ENCODE peak calls at places on chromosomes 6 and 20, in five cellular contexts. One of them, this sample, is unnamed.

GRCh38 chr6:146444195-146444594 is 99.4 kb upstream of the RAB32 start:
- DNase-seq in esophagus squamous epithelium: no peak
- DNase-seq in upper lobe of left lung: no peak
- DNase-seq in RWPE1: no peak
- DNase-seq in pancreas: no peak
- DNase-seq in this sample: no peak

GRCh38 chr20:15616626-15617025 is 956.6 kb downstream of the KIF16B start:
- DNase-seq in RWPE1: no peak
- DNase-seq in esophagus squamous epithelium: no peak
- DNase-seq in pancreas: no peak
- DNase-seq in upper lobe of left lung: no peak
- DNase-seq in this sample: no peak

GRCh38 chr6:90284236-90284744 is 12.4 kb downstream of the BACH2 start:
- DNase-seq in esophagus squamous epithelium: no peak
- DNase-seq in RWPE1: peak
- DNase-seq in upper lobe of left lung: no peak
- DNase-seq in pancreas: no peak
- DNase-seq in this sample: no peak

GRCh38 chr6:122059918-122060317 is 339.5 kb upstream of the HSF2 start:
- DNase-seq in RWPE1: no peak
- DNase-seq in esophagus squamous epithelium: no peak
- DNase-seq in upper lobe of left lung: no peak
- DNase-seq in pancreas: no peak
- DNase-seq in this sample: no peak

GRCh38 chr6:152575621-152576150 is 61.5 kb downstream of the SYNE1 start:
- DNase-seq in RWPE1: peak
- DNase-seq in upper lobe of left lung: peak
- DNase-seq in pancreas: no peak
- DNase-seq in esophagus squamous epithelium: no peak
- DNase-seq in this sample: no peak

GRCh38 chr6:107068691-107069630 is 41.0 kb downstream of the MTRES1 start:
- DNase-seq in pancreas: no peak
- DNase-seq in upper lobe of left lung: no peak
- DNase-seq in RWPE1: no peak
- DNase-seq in esophagus squamous epithelium: no peak
- DNase-seq in this sample: no peak

GRCh38 chr6:116616757-116617093 is 446 bp downstream of the RSPH4A start:
- DNase-seq in pancreas: no peak
- DNase-seq in RWPE1: peak
- DNase-seq in esophagus squamous epithelium: no peak
- DNase-seq in upper lobe of left lung: no peak
- DNase-seq in this sample: peak

GRCh38 chr6:17930321-17930993 is 57.0 kb downstream of the KIF13A start:
- DNase-seq in esophagus squamous epithelium: no peak
- DNase-seq in RWPE1: no peak
- DNase-seq in upper lobe of left lung: no peak
- DNase-seq in pancreas: no peak
- DNase-seq in this sample: no peak

GRCh38 chr6:169592558-169592957 is 109.3 kb downstream of the WDR27 start:
- DNase-seq in esophagus squamous epithelium: no peak
- DNase-seq in RWPE1: no peak
- DNase-seq in pancreas: no peak
- DNase-seq in upper lobe of left lung: no peak
- DNase-seq in this sample: no peak

GRCh38 chr6:168319279-168320051 is at the start of gene DACT2:
- DNase-seq in RWPE1: no peak
- DNase-seq in esophagus squamous epithelium: no peak
- DNase-seq in upper lobe of left lung: no peak
- DNase-seq in pancreas: peak
- DNase-seq in this sample: no peak

GRCh38 chr20:8646026-8646425 is 422.9 kb upstream of the PLCB4 start:
- DNase-seq in pancreas: no peak
- DNase-seq in RWPE1: peak
- DNase-seq in upper lobe of left lung: no peak
- DNase-seq in esophagus squamous epithelium: no peak
- DNase-seq in this sample: no peak

GRCh38 chr6:6806793-6807518 is 218.4 kb downstream of the LY86 start:
- DNase-seq in RWPE1: no peak
- DNase-seq in upper lobe of left lung: peak
- DNase-seq in esophagus squamous epithelium: no peak
- DNase-seq in pancreas: no peak
- DNase-seq in this sample: no peak

GRCh38 chr20:47878601-47879004 is 93.3 kb upstream of the SULF2 start:
- DNase-seq in RWPE1: no peak
- DNase-seq in upper lobe of left lung: no peak
- DNase-seq in esophagus squamous epithelium: no peak
- DNase-seq in pancreas: no peak
- DNase-seq in this sample: no peak

GRCh38 chr6:33599413-33599911 is 19.4 kb upstream of the BAK1 start:
- DNase-seq in upper lobe of left lung: no peak
- DNase-seq in esophagus squamous epithelium: no peak
- DNase-seq in RWPE1: peak
- DNase-seq in pancreas: no peak
- DNase-seq in this sample: no peak

GRCh38 chr6:72245565-72245964 is 359.2 kb downstream of the RIMS1 start:
- DNase-seq in pancreas: no peak
- DNase-seq in upper lobe of left lung: no peak
- DNase-seq in RWPE1: no peak
- DNase-seq in esophagus squamous epithelium: no peak
- DNase-seq in this sample: no peak

GRCh38 chr6:18048953-18049630 is 61.7 kb upstream of the KIF13A start:
- DNase-seq in esophagus squamous epithelium: no peak
- DNase-seq in RWPE1: no peak
- DNase-seq in upper lobe of left lung: no peak
- DNase-seq in pancreas: no peak
- DNase-seq in this sample: no peak

GRCh38 chr6:116111552-116112528 is 11.2 kb downstream of the NT5DC1 start:
- DNase-seq in esophagus squamous epithelium: no peak
- DNase-seq in upper lobe of left lung: no peak
- DNase-seq in pancreas: no peak
- DNase-seq in RWPE1: no peak
- DNase-seq in this sample: no peak

GRCh38 chr20:10855031-10855430 is 181.2 kb upstream of the JAG1 start:
- DNase-seq in pancreas: no peak
- DNase-seq in esophagus squamous epithelium: no peak
- DNase-seq in RWPE1: no peak
- DNase-seq in upper lobe of left lung: no peak
- DNase-seq in this sample: no peak

GRCh38 chr20:23048283-23049200 is 930 bp downstream of the THBD start:
- DNase-seq in upper lobe of left lung: peak
- DNase-seq in pancreas: peak
- DNase-seq in esophagus squamous epithelium: no peak
- DNase-seq in RWPE1: peak
- DNase-seq in this sample: no peak

GRCh38 chr6:73343164-73343563 is 10.9 kb downstream of the DPPA5 start:
- DNase-seq in RWPE1: no peak
- DNase-seq in upper lobe of left lung: no peak
- DNase-seq in pancreas: no peak
- DNase-seq in esophagus squamous epithelium: no peak
- DNase-seq in this sample: no peak

GRCh38 chr6:150598858-150599198 is 857 bp upstream of the PLEKHG1 start:
- DNase-seq in pancreas: no peak
- DNase-seq in esophagus squamous epithelium: no peak
- DNase-seq in RWPE1: no peak
- DNase-seq in upper lobe of left lung: no peak
- DNase-seq in this sample: no peak

GRCh38 chr6:155026366-155027045 is 31.4 kb downstream of the TIAM2 start:
- DNase-seq in esophagus squamous epithelium: no peak
- DNase-seq in upper lobe of left lung: no peak
- DNase-seq in pancreas: no peak
- DNase-seq in RWPE1: peak
- DNase-seq in this sample: no peak

GRCh38 chr6:31532644-31533454 is 4.1 kb downstream of the MCCD1 start:
- DNase-seq in pancreas: no peak
- DNase-seq in esophagus squamous epithelium: no peak
- DNase-seq in RWPE1: no peak
- DNase-seq in upper lobe of left lung: no peak
- DNase-seq in this sample: no peak

GRCh38 chr6:137489410-137490371 is 4.5 kb downstream of the OLIG3 start:
- DNase-seq in upper lobe of left lung: peak
- DNase-seq in RWPE1: no peak
- DNase-seq in esophagus squamous epithelium: no peak
- DNase-seq in pancreas: no peak
- DNase-seq in this sample: no peak

GRCh38 chr6:168388641-168389633 is 52.0 kb upstream of the SMOC2 start:
- DNase-seq in upper lobe of left lung: no peak
- DNase-seq in esophagus squamous epithelium: no peak
- DNase-seq in RWPE1: no peak
- DNase-seq in pancreas: peak
- DNase-seq in this sample: no peak

GRCh38 chr6:29478740-29479139 is 9.0 kb downstream of the MAS1L start:
- DNase-seq in upper lobe of left lung: no peak
- DNase-seq in pancreas: no peak
- DNase-seq in RWPE1: no peak
- DNase-seq in esophagus squamous epithelium: no peak
- DNase-seq in this sample: no peak

GRCh38 chr6:29483186-29483585 is 4.6 kb downstream of the MAS1L start:
- DNase-seq in upper lobe of left lung: no peak
- DNase-seq in pancreas: no peak
- DNase-seq in RWPE1: no peak
- DNase-seq in esophagus squamous epithelium: no peak
- DNase-seq in this sample: no peak

GRCh38 chr6:29479560-29479959 is 8.2 kb downstream of the MAS1L start:
- DNase-seq in esophagus squamous epithelium: no peak
- DNase-seq in upper lobe of left lung: no peak
- DNase-seq in pancreas: no peak
- DNase-seq in RWPE1: no peak
- DNase-seq in this sample: no peak

GRCh38 chr6:29487660-29488059 is at the start of gene MAS1L:
- DNase-seq in esophagus squamous epithelium: no peak
- DNase-seq in pancreas: no peak
- DNase-seq in RWPE1: no peak
- DNase-seq in upper lobe of left lung: no peak
- DNase-seq in this sample: no peak

DNA sequence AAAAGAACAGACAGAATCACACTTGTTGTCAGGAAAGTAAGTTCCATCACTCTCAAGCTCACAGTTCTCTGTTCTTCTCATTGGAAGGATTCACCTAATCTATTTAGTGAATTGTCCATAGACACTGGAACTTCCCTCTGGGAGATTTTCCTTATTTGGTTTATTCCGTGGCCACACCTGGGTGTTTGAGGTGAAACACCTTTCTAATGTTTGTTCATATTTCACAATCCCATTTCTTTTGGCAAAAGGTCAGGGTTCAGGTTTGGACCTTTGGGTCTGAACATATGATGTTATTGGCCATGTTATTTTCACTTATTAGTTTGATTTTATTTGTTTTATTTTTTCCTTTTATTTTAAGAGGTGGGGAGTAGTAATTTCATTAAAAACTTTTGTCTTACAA is 4.0 kb downstream of the MAS1L start:
- DNase-seq in pancreas: no peak
- DNase-seq in upper lobe of left lung: no peak
- DNase-seq in RWPE1: no peak
- DNase-seq in esophagus squamous epithelium: no peak
- DNase-seq in this sample: no peak
- TF ChIP-seq CTCF in pancreas: no peak
- TF ChIP-seq CTCF in upper lobe of left lung: no peak
- TF ChIP-seq CTCF in RWPE1: no peak
- TF ChIP-seq CTCF in esophagus squamous epithelium: no peak
- TF ChIP-seq CTCF in this sample: no peak

GRCh38 chr6:148999921-149000589 is 253.2 kb downstream of the UST start:
- DNase-seq in esophagus squamous epithelium: no peak
- DNase-seq in upper lobe of left lung: peak
- DNase-seq in pancreas: no peak
- DNase-seq in RWPE1: peak
- DNase-seq in this sample: no peak

GRCh38 chr6:149004664-149005063 is 257.8 kb downstream of the UST start:
- DNase-seq in RWPE1: no peak
- DNase-seq in esophagus squamous epithelium: no peak
- DNase-seq in upper lobe of left lung: no peak
- DNase-seq in pancreas: no peak
- DNase-seq in this sample: no peak

GRCh38 chr6:149001422-149001821 is 254.6 kb downstream of the UST start:
- DNase-seq in RWPE1: no peak
- DNase-seq in pancreas: no peak
- DNase-seq in upper lobe of left lung: no peak
- DNase-seq in esophagus squamous epithelium: no peak
- DNase-seq in this sample: no peak

GRCh38 chr6:148999501-148999900 is 252.7 kb downstream of the UST start:
- DNase-seq in pancreas: no peak
- DNase-seq in upper lobe of left lung: no peak
- DNase-seq in esophagus squamous epithelium: no peak
- DNase-seq in RWPE1: peak
- DNase-seq in this sample: no peak

GRCh38 chr6:149003560-149003959 is 256.7 kb downstream of the UST start:
- DNase-seq in esophagus squamous epithelium: no peak
- DNase-seq in upper lobe of left lung: no peak
- DNase-seq in RWPE1: no peak
- DNase-seq in pancreas: no peak
- DNase-seq in this sample: no peak
- TF ChIP-seq CTCF in esophagus squamous epithelium: no peak
- TF ChIP-seq CTCF in upper lobe of left lung: no peak
- TF ChIP-seq CTCF in RWPE1: no peak
- TF ChIP-seq CTCF in pancreas: no peak
- TF ChIP-seq CTCF in this sample: no peak

GRCh38 chr20:46252352-46253091 is 55.8 kb downstream of the CDH22 start:
- DNase-seq in esophagus squamous epithelium: no peak
- DNase-seq in RWPE1: no peak
- DNase-seq in pancreas: no peak
- DNase-seq in upper lobe of left lung: no peak
- DNase-seq in this sample: no peak

GRCh38 chr20:46251211-46251673 is 57.1 kb downstream of the CDH22 start:
- DNase-seq in upper lobe of left lung: no peak
- DNase-seq in RWPE1: no peak
- DNase-seq in esophagus squamous epithelium: no peak
- DNase-seq in pancreas: no peak
- DNase-seq in this sample: no peak

GRCh38 chr20:46250772-46251171 is 57.5 kb downstream of the CDH22 start:
- DNase-seq in pancreas: no peak
- DNase-seq in esophagus squamous epithelium: no peak
- DNase-seq in upper lobe of left lung: no peak
- DNase-seq in RWPE1: no peak
- DNase-seq in this sample: no peak

GRCh38 chr20:46255440-46256104 is 52.7 kb downstream of the CDH22 start:
- DNase-seq in upper lobe of left lung: peak
- DNase-seq in RWPE1: peak
- DNase-seq in esophagus squamous epithelium: no peak
- DNase-seq in pancreas: peak
- DNase-seq in this sample: no peak

GRCh38 chr20:46253391-46253790 is 54.9 kb downstream of the CDH22 start:
- DNase-seq in upper lobe of left lung: no peak
- DNase-seq in RWPE1: peak
- DNase-seq in pancreas: no peak
- DNase-seq in esophagus squamous epithelium: no peak
- DNase-seq in this sample: no peak
- TF ChIP-seq CTCF in upper lobe of left lung: no peak
- TF ChIP-seq CTCF in RWPE1: no peak
- TF ChIP-seq CTCF in pancreas: no peak
- TF ChIP-seq CTCF in esophagus squamous epithelium: no peak
- TF ChIP-seq CTCF in this sample: no peak

DNA sequence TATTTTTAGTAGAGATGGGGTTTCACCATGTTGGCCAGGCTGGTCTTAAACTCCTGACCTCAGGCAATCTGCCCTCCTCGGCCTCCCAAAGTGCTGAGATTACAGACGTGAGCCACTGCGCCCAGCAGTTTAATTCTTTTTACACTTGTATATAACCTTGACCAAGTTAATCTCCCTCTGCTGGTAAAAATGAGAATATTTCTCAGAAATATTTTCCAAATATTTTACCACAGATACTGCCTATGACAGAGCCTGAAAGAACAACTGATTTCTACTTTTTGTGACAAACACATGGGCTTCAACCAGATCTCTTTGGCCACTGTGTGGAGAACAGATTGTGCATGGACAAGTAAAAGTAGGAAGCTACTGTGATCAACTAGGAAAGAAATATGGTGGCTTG is 21.2 kb upstream of the NHSL1 start:
- DNase-seq in upper lobe of left lung: no peak
- DNase-seq in pancreas: no peak
- DNase-seq in esophagus squamous epithelium: no peak
- DNase-seq in RWPE1: peak
- DNase-seq in this sample: no peak
- TF ChIP-seq CTCF in upper lobe of left lung: no peak
- TF ChIP-seq CTCF in pancreas: peak
- TF ChIP-seq CTCF in esophagus squamous epithelium: no peak
- TF ChIP-seq CTCF in RWPE1: peak
- TF ChIP-seq CTCF in this sample: no peak